ENCODE peak calls at places on chromosomes 5 and 9, in seven cellular contexts. T is RWPE1, G is NCI-H774, L is brain pericyte, M is AG09309, P is left ventricle myocardium inferior, N is HAP-1. E is an unnamed sample.

GRCh38 chr5:129460121-129460950 is at the start of gene ADAMTS19:
- DNase-seq in N (no peak), T (peak; percentile 66), P (peak; percentile 18), G (no peak), M (no peak), L (no peak), E (no peak)

GRCh38 chr9:98991981-98992884 is 48.5 kb downstream of the COL15A1 start:
- DNase-seq in G (no peak), P (no peak), L (no peak), T (no peak), N (no peak), M (no peak), E (peak; percentile 58)

GRCh38 chr5:150582281-150582791 is 58.1 kb upstream of the SYNPO start:
- DNase-seq in P (peak; percentile 76), L (no peak), G (no peak), T (no peak), M (no peak), N (no peak), E (no peak)

GRCh38 chr5:157217289-157218024 is 36.8 kb downstream of the ITK start:
- DNase-seq in P (no peak), N (no peak), L (no peak), G (no peak), M (no peak), T (no peak), E (no peak)

GRCh38 chr5:139495644-139496435 is 13.3 kb upstream of the STING1 start:
- DNase-seq in N (no peak), G (no peak), L (no peak), P (no peak), M (peak; percentile 40), T (peak; percentile 61), E (no peak)

GRCh38 chr9:34511160-34511513 is 11.7 kb downstream of the ENHO start:
- DNase-seq in L (no peak), P (no peak), G (no peak), T (no peak), M (no peak), N (no peak), E (no peak)

GRCh38 chr5:31719988-31720387 is 81.1 kb downstream of the PDZD2 start:
- DNase-seq in N (no peak), L (no peak), G (no peak), P (no peak), M (no peak), T (no peak), E (no peak)

GRCh38 chr9:23322392-23322791 is 503.6 kb downstream of the ELAVL2 start:
- DNase-seq in P (no peak), T (peak; percentile 1), G (no peak), L (no peak), N (no peak), M (no peak), E (no peak)

GRCh38 chr5:114362977-114363721 is 1.3 kb downstream of the KCNN2 start:
- DNase-seq in N (no peak), G (no peak), M (no peak), P (no peak), T (no peak), L (no peak), E (no peak)

GRCh38 chr9:134602547-134603362 is 38.8 kb upstream of the COL5A1 start:
- DNase-seq in G (no peak), L (no peak), N (no peak), M (peak; percentile 98), P (no peak), T (peak; percentile 34), E (no peak)

GRCh38 chr5:74169704-74170103 is 470.8 kb downstream of the ENC1 start:
- DNase-seq in T (no peak), M (no peak), L (no peak), N (no peak), P (no peak), G (no peak), E (no peak)

GRCh38 chr5:93378073-93378472 is 202.9 kb downstream of the NR2F1-AS1 start:
- DNase-seq in L (no peak), P (no peak), M (peak; percentile 40), T (peak; percentile 64), G (peak; percentile 84), N (no peak), E (no peak)

GRCh38 chr5:154857091-154857533 is 1.3 kb upstream of the CNOT8 start:
- DNase-seq in N (peak; percentile 30), P (peak; percentile 89), G (peak; percentile 33), L (no peak), M (no peak), T (peak; percentile 54), E (peak; percentile 93)

GRCh38 chr5:80654054-80654390 is 430 bp upstream of the MSH3 start:
- DNase-seq in G (no peak), P (no peak), L (no peak), N (no peak), M (no peak), T (peak; percentile 25), E (no peak)

GRCh38 chr5:13211064-13211463 is 733.4 kb downstream of the DNAH5 start:
- DNase-seq in T (no peak), L (no peak), G (no peak), N (no peak), M (no peak), P (no peak), E (no peak)

GRCh38 chr9:80369641-80370040 is 797.9 kb downstream of the TLE4 start:
- DNase-seq in L (no peak), T (no peak), P (no peak), M (no peak), G (no peak), N (no peak), E (no peak)

GRCh38 chr5:32828492-32828891 is 117.4 kb downstream of the NPR3 start:
- DNase-seq in M (no peak), N (no peak), L (no peak), P (no peak), T (no peak), G (no peak), E (no peak)